ENCODE peak calls at places on chromosome 19, in nine cellular contexts. L, O, I, A, R, T, C, H and Q are unnamed samples.

GRCh38 chr19:41551711-41552110 is 24.3 kb upstream of the CEACAM21 start:
- DNase-seq in L (no peak), O (no peak), I (no peak), A (no peak), R (no peak), T (no peak), C (no peak), H (no peak), Q (no peak)

GRCh38 chr19:53876651-53877224 is 5.3 kb upstream of the PRKCG start:
- DNase-seq in L (no peak), O (no peak), I (no peak), A (no peak), R (no peak), T (no peak), C (no peak), H (no peak), Q (no peak)

GRCh38 chr19:3455393-3455955 is 24.9 kb downstream of the SMIM24 start:
- DNase-seq in L (no peak), O (no peak), I (no peak), A (no peak), R (no peak), T (no peak), C (no peak), H (no peak), Q (no peak)

GRCh38 chr19:53898680-53899341 is 10.3 kb upstream of the CACNG7 start:
- DNase-seq in L (no peak), O (no peak), I (no peak), A (no peak), R (no peak), T (no peak), C (no peak), H (no peak), Q (no peak)

GRCh38 chr19:580274-580835 is 8.0 kb downstream of the BSG start:
- DNase-seq in L (no peak), O (no peak), I (no peak), A (no peak), R (no peak), T (no peak), C (no peak), H (no peak), Q (no peak)

GRCh38 chr19:45878043-45878794 is 7.7 kb downstream of the IRF2BP1 start:
- DNase-seq in L (no peak), O (no peak), I (no peak), A (no peak), R (no peak), T (no peak), C (no peak), H (no peak), Q (peak; percentile 71)

GRCh38 chr19:29517946-29518345 is 7.8 kb upstream of the VSTM2B start:
- DNase-seq in L (no peak), O (no peak), I (no peak), A (no peak), R (no peak), T (no peak), C (no peak), H (no peak), Q (no peak)

GRCh38 chr19:48642862-48643261 is 3.1 kb downstream of the CA11 start:
- DNase-seq in L (no peak), O (no peak), I (no peak), A (no peak), R (no peak), T (no peak), C (no peak), H (no peak), Q (no peak)

GRCh38 chr19:42297034-42297433 is 4.9 kb upstream of the PRR19 start:
- DNase-seq in L (no peak), O (no peak), I (no peak), A (no peak), R (no peak), T (no peak), C (no peak), H (no peak), Q (no peak)

GRCh38 chr19:1364070-1364719 is 19.5 kb upstream of the NDUFS7 start:
- DNase-seq in L (no peak), O (no peak), I (no peak), A (no peak), R (no peak), T (no peak), C (no peak), H (no peak), Q (no peak)

GRCh38 chr19:18416778-18417249 is 2.4 kb upstream of the SSBP4 start:
- DNase-seq in L (peak; percentile 74), O (peak; percentile 59), I (peak; percentile 80), A (peak; percentile 76), R (no peak), T (peak; percentile 93), C (peak; percentile 90), H (peak; percentile 67), Q (peak; percentile 84)

GRCh38 chr19:41564515-41565383 is 11.2 kb upstream of the CEACAM21 start:
- DNase-seq in L (no peak), O (no peak), I (no peak), A (no peak), R (no peak), T (no peak), C (no peak), H (no peak), Q (no peak)

GRCh38 chr19:32857584-32857983 is 12.0 kb downstream of the SLC7A9 start:
- DNase-seq in L (no peak), O (no peak), I (no peak), A (no peak), R (no peak), T (no peak), C (no peak), H (no peak), Q (no peak)

GRCh38 chr19:29834991-29835390 is 23.2 kb downstream of the CCNE1 start:
- DNase-seq in L (no peak), O (no peak), I (no peak), A (no peak), R (no peak), T (no peak), C (no peak), H (no peak), Q (peak; percentile 47)